ENCODE peak calls at places on chromosomes 3 and 15, in eight cellular contexts. U is foreskin fibroblast, M is kidney epithelial cell, D is A549, I is right atrium auricular region, P is cardiac muscle cell, C is pancreas, K is BE2C. X is an unnamed sample.

GRCh38 chr3:151639096-151639740 is 94.5 kb upstream of the AADACL2 start:
- DNase-seq in U (no peak), C (no peak), D (no peak), K (no peak), P (no peak), M (no peak), I (no peak), X (no peak)

GRCh38 chr15:31269961-31270575 is 56.6 kb upstream of the KLF13 start:
- DNase-seq in P (no peak), I (peak; percentile 44), U (no peak), C (no peak), D (no peak), K (no peak), M (no peak), X (no peak)

GRCh38 chr3:188108703-188109412 is 45.1 kb upstream of the LPP start:
- DNase-seq in C (no peak), U (no peak), D (no peak), M (no peak), P (no peak), I (no peak), K (no peak), X (no peak)

GRCh38 chr15:100918690-100919480 is at the start of gene LRRK1:
- DNase-seq in K (peak; percentile 28), P (peak; percentile 59), I (no peak), D (peak; percentile 52), M (no peak), C (peak; percentile 46), U (peak; percentile 82), X (peak; percentile 48)

GRCh38 chr3:56762718-56763117 is 39.0 kb downstream of the ARHGEF3 start:
- DNase-seq in U (no peak), M (no peak), K (no peak), I (no peak), D (no peak), P (peak; percentile 29), C (no peak), X (no peak)

GRCh38 chr15:74573987-74574386 is 33.0 kb downstream of the ARID3B start:
- DNase-seq in U (peak; percentile 25), K (no peak), I (no peak), M (no peak), C (no peak), P (no peak), D (no peak), X (peak; percentile 29)

GRCh38 chr3:116971531-116971930 is 262.0 kb downstream of the TUSC7 start:
- DNase-seq in P (no peak), I (no peak), M (no peak), K (peak; percentile 79), U (no peak), C (no peak), D (no peak), X (no peak)

GRCh38 chr3:13095408-13095861 is 22.2 kb upstream of the IQSEC1 start:
- DNase-seq in C (no peak), U (no peak), P (no peak), D (no peak), I (no peak), M (no peak), K (no peak), X (no peak)

GRCh38 chr3:85524104-85524503 is 565.3 kb downstream of the CADM2 start:
- DNase-seq in M (no peak), I (no peak), P (no peak), C (no peak), U (no peak), D (no peak), K (no peak), X (no peak)

GRCh38 chr3:138434276-138434874 is at the start of gene ESYT3:
- DNase-seq in K (peak; percentile 73), I (peak; percentile 73), P (peak; percentile 73), D (peak; percentile 63), C (peak; percentile 92), M (peak; percentile 38), U (peak; percentile 73), X (peak; percentile 60)

GRCh38 chr3:163071684-163072083 is 1575.1 kb downstream of the OTOL1 start:
- DNase-seq in P (no peak), M (no peak), I (no peak), K (no peak), C (no peak), U (no peak), D (no peak), X (peak; percentile 50)

GRCh38 chr3:196499061-196499460 is 4.5 kb downstream of the RNF168 start:
- DNase-seq in M (no peak), D (no peak), U (peak; percentile 30), K (no peak), P (peak; percentile 41), I (no peak), C (no peak), X (peak; percentile 46)

GRCh38 chr3:45034612-45035252 is 8.6 kb downstream of the CLEC3B start:
- DNase-seq in M (no peak), D (no peak), U (peak; percentile 24), K (no peak), I (peak; percentile 81), P (no peak), C (no peak), X (no peak)

GRCh38 chr15:35740761-35741160 is 194.8 kb upstream of the DPH6 start:
- DNase-seq in C (no peak), M (no peak), U (peak; percentile 94), D (no peak), K (no peak), I (no peak), P (peak; percentile 66), X (peak; percentile 90)

GRCh38 chr3:184140436-184140835 is 5.3 kb downstream of the EIF2B5 start:
- DNase-seq in K (no peak), I (no peak), C (no peak), M (no peak), U (no peak), D (no peak), P (no peak), X (no peak)
- TF ChIP-seq CTCF in K (no peak), I (no peak), C (no peak), M (no peak), U (no peak), D (no peak), P (no peak), X (no peak)

DNA sequence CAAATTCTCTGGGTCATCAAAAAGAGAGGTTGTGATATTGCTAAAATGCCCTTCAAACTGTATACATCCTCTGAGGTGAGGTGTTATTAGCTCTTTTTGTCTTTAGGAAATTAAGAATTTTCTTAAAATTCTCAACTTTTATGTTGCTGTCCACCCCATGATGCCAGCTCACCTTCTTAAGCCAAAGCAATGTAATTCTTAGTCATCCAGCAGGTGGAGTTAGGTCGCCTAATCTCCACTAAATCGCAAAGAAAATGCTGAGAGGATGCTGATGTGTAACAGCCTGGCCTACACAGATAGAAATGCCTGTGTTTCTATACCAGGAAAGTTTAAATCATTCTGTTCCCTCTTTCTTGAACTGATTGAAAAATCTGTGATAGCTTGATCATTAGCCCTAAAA is 770.2 kb upstream of the ALCAM start:
- DNase-seq in C (peak; percentile 15), P (peak; percentile 61), K (peak; percentile 21), I (no peak), M (peak; percentile 34), U (peak; percentile 59), D (peak; percentile 13), X (peak; percentile 87)
- TF ChIP-seq CTCF in C (peak; percentile 41), P (peak; percentile 48), K (peak; percentile 76), I (no peak), M (peak; percentile 67), U (peak; percentile 51), D (peak; percentile 57), X (peak; percentile 76)

GRCh38 chr15:78509726-78510312 is 2.4 kb downstream of the HYKK start:
- DNase-seq in M (no peak), P (no peak), U (no peak), D (no peak), C (no peak), K (no peak), I (no peak), X (no peak)
- TF ChIP-seq CTCF in M (no peak), P (no peak), U (no peak), D (no peak), C (no peak), K (no peak), I (no peak), X (no peak)

DNA sequence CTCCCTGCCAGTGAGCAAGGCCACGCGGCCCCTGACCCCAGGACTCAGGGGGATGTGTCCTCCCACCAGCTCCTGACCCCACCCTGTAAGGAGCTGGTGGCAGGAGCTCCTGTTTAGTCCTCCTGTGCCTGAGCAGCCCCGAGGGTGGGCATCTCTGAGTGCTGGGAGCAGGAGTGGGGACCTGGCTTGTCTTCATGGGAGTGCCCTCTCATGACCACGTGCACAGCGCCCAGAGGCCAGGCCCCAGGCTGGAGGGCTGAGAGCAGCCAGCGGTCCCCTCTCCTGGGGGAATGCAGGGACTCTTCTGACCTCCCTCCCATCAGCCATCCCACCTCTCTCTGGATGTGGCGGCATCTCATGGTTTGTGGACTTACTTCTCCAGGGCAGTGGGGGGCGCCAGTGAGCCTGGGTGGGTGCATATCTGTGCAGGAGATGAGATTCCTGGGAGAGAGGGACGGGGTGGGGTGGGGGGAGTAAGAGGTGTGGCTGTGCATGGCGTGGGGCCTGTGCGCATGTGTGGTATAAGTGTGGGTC is 205.6 kb downstream of the TBC1D2B start:
- DNase-seq in K (no peak), I (no peak), U (no peak), D (no peak), P (no peak), C (no peak), M (no peak), X (no peak)
- TF ChIP-seq CTCF in K (peak; percentile 32), I (no peak), U (peak; percentile 12), D (no peak), P (peak; percentile 26), C (no peak), M (peak; percentile 24), X (peak; percentile 40)

DNA sequence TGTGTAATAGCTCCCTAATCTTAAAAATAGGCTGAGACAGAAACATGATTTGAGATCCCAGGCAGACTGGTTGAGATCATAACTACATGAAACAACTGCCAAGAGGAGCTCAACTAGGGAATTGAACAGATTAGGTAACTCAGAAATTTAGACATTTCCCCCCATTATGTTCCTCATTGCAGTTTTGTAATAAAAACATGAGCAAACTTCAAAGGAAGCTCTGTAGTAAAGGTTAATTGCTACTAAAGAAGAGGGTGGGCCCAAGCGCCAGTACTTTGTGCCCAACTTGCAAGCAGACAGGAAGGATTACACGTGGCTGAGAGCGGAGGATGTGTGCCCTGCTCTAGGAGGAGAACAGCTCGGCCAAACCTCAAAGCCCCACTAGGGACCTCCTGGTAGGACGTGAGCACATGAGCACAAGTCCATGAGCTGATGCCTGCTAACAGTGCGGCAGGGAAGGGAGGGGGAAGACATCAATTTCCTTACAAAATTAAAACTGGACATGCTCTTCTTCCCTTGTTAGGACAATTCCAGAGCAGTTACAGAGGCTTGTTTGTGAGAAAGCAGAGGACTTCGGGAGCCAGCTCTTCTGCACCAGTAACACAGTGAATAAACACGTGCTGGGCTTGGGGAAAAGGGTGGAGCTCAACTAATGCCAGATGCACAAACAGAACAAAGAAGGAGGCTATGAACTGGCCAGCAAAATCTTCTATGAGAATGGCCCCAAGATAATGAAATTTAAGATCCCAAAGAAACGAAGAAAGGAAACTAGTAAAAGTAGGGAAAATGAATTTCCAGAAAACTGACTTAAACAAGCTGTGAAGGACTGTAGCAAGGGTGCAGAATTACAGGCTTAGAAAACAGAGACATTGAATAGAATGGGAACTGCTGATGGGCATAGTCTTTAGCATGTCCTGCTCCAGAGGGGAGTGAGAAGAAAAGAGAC is 275.5 kb downstream of the MECOM start:
- DNase-seq in M (no peak), K (no peak), U (peak; percentile 3), C (peak; percentile 21), D (no peak), I (peak; percentile 87), P (peak; percentile 78), X (peak; percentile 4)
- TF ChIP-seq CTCF in M (no peak), K (no peak), U (no peak), C (no peak), D (no peak), I (no peak), P (no peak), X (no peak)

X was measured in choroid plexus epithelial cell.